ENCODE peak calls at places on chromosomes 3 and 15, in four cellular contexts. K is GM12878, F is HL-60, A is K562. L is an unnamed sample.

GRCh38 chr3:169094204-169094603 is 569.3 kb downstream of the MECOM start:
- DNase-seq in F (no peak), K (no peak), A (no peak), L (no peak)

GRCh38 chr15:45448066-45448510 is 69.7 kb upstream of the GATM start:
- DNase-seq in F (peak), K (no peak), A (no peak), L (no peak)

GRCh38 chr3:135503429-135504083 is 462.0 kb upstream of the PPP2R3A start:
- DNase-seq in F (peak), K (peak), A (peak), L (peak)

GRCh38 chr15:100340721-100341661 is 784 bp downstream of the ADAMTS17 start:
- DNase-seq in F (no peak), K (no peak), A (no peak), L (no peak)

GRCh38 chr3:36944641-36945270 is at the start of gene TRANK1:
- DNase-seq in K (no peak), F (peak), A (no peak), L (peak)

GRCh38 chr3:193997228-193998192 is 138.4 kb upstream of the HES1 start:
- DNase-seq in F (no peak), K (no peak), A (peak), L (no peak)

GRCh38 chr3:64422192-64422591 is 196.9 kb upstream of the PRICKLE2 start:
- DNase-seq in K (no peak), F (no peak), A (no peak), L (no peak)

GRCh38 chr15:82040862-82041261 is 5.0 kb downstream of the MEX3B start:
- DNase-seq in A (peak), K (no peak), F (no peak), L (no peak)

GRCh38 chr3:73207946-73208345 is 146.5 kb downstream of the EBLN2 start:
- DNase-seq in A (no peak), K (no peak), F (no peak), L (no peak)

GRCh38 chr3:46845397-46845859 is 17.8 kb downstream of the MYL3 start:
- DNase-seq in K (no peak), A (peak), F (no peak), L (no peak)

GRCh38 chr3:51706788-51707731 is at the start of gene GRM2:
- DNase-seq in F (no peak), A (peak), K (no peak), L (no peak)

GRCh38 chr3:166029507-166029906 is 192.3 kb upstream of the BCHE start:
- DNase-seq in K (no peak), F (no peak), A (no peak), L (no peak)

GRCh38 chr3:150545419-150546225 is 674 bp downstream of the SERP1 start:
- DNase-seq in A (peak), K (no peak), F (no peak), L (no peak)

GRCh38 chr3:143433787-143434378 is 314.3 kb downstream of the CHST2 start:
- DNase-seq in A (peak), F (no peak), K (no peak), L (no peak)

GRCh38 chr3:73299184-73299691 is 237.8 kb downstream of the EBLN2 start:
- DNase-seq in F (no peak), A (no peak), K (no peak), L (no peak)

GRCh38 chr15:41620536-41621199 is 39.5 kb upstream of the MGA start:
- DNase-seq in F (no peak), K (no peak), A (no peak), L (no peak)

GRCh38 chr3:43874290-43874689 is 183.6 kb downstream of the ABHD5 start:
- DNase-seq in A (no peak), K (no peak), F (no peak), L (no peak)

GRCh38 chr15:67133738-67134576 is 68.6 kb downstream of the SMAD3 start:
- DNase-seq in A (no peak), K (no peak), F (no peak), L (no peak)

DNA sequence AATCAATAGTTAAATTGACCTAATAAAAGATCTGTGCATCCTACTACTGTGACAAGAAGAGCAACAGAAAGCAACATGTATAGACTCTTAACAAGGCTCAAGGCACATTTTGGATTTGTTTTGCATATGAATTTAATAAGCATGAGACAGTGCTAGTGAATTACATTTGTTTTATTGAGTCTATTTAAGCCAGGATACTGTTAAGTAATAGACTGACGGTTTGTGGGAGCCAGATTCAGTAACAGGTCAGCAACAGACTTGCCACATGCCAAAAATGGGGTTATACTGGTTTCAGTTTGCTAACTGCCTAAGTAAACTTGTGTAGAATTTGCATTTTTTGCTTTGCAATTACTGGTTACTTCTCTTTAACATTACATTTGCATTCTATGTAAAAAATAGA is 54.0 kb downstream of the MBNL1 start:
- DNase-seq in K (peak), A (no peak), F (peak), L (no peak)
- TF ChIP-seq SPI1 in K (no peak), A (no peak), F (no peak), L (no peak)

GRCh38 chr3:185852562-185853135 is 27.8 kb upstream of the IGF2BP2 start:
- DNase-seq in F (no peak), K (no peak), A (no peak), L (no peak)
- TF ChIP-seq SPI1 in F (no peak), K (no peak), A (no peak), L (no peak)

GRCh38 chr3:16908006-16908405 is 23.3 kb downstream of the PLCL2 start:
- DNase-seq in A (no peak), K (no peak), F (no peak), L (no peak)
- TF ChIP-seq SPI1 in A (no peak), K (no peak), F (no peak), L (no peak)

GRCh38 chr15:99324082-99324620 is 72.9 kb downstream of the LRRC28 start:
- DNase-seq in K (peak), A (no peak), F (no peak), L (no peak)
- TF ChIP-seq SPI1 in K (no peak), A (no peak), F (no peak), L (no peak)